ENCODE peak calls at places on chromosomes 3 and 15, in six cellular contexts. One of them, this sample, is unnamed.

GRCh38 chr3:177749836-177750235 is 552.6 kb upstream of the TBL1XR1 start:
- DNase-seq in breast epithelium: no peak
- DNase-seq in heart left ventricle: no peak
- DNase-seq in body of pancreas: no peak
- DNase-seq in transverse colon: no peak
- DNase-seq in uterus: no peak
- DNase-seq in this sample: no peak

GRCh38 chr15:92011611-92012367 is 158.3 kb downstream of the SLCO3A1 start:
- DNase-seq in breast epithelium: no peak
- DNase-seq in heart left ventricle: peak; percentile 61
- DNase-seq in body of pancreas: no peak
- DNase-seq in transverse colon: no peak
- DNase-seq in uterus: no peak
- DNase-seq in this sample: peak; percentile 87

GRCh38 chr3:52395503-52395865 is 49.4 kb downstream of the SEMA3G start:
- DNase-seq in breast epithelium: no peak
- DNase-seq in heart left ventricle: peak; percentile 19
- DNase-seq in body of pancreas: no peak
- DNase-seq in transverse colon: no peak
- DNase-seq in uterus: no peak
- DNase-seq in this sample: no peak

GRCh38 chr3:109346099-109346498 is 8.8 kb upstream of the DPPA4 start:
- DNase-seq in breast epithelium: no peak
- DNase-seq in heart left ventricle: no peak
- DNase-seq in body of pancreas: no peak
- DNase-seq in transverse colon: no peak
- DNase-seq in uterus: no peak
- DNase-seq in this sample: no peak

GRCh38 chr3:13822042-13822441 is 57.8 kb downstream of the WNT7A start:
- DNase-seq in breast epithelium: no peak
- DNase-seq in heart left ventricle: no peak
- DNase-seq in body of pancreas: no peak
- DNase-seq in transverse colon: no peak
- DNase-seq in uterus: no peak
- DNase-seq in this sample: no peak

GRCh38 chr15:25251700-25252390 is 187.0 kb downstream of the UBE3A start:
- DNase-seq in breast epithelium: peak; percentile 11
- DNase-seq in heart left ventricle: peak; percentile 18
- DNase-seq in body of pancreas: no peak
- DNase-seq in transverse colon: peak; percentile 3
- DNase-seq in uterus: peak; percentile 6
- DNase-seq in this sample: no peak

GRCh38 chr3:39497753-39498152 is 30.3 kb downstream of the MOBP start:
- DNase-seq in breast epithelium: no peak
- DNase-seq in heart left ventricle: no peak
- DNase-seq in body of pancreas: no peak
- DNase-seq in transverse colon: no peak
- DNase-seq in uterus: no peak
- DNase-seq in this sample: no peak

GRCh38 chr3:170233532-170233931 is 11.3 kb downstream of the PRKCI start:
- DNase-seq in breast epithelium: no peak
- DNase-seq in heart left ventricle: no peak
- DNase-seq in body of pancreas: no peak
- DNase-seq in transverse colon: peak; percentile 38
- DNase-seq in uterus: no peak
- DNase-seq in this sample: no peak

GRCh38 chr3:101676219-101676764 is 640 bp downstream of the ZBTB11 start:
- DNase-seq in breast epithelium: peak; percentile 88
- DNase-seq in heart left ventricle: peak; percentile 97
- DNase-seq in body of pancreas: peak; percentile 93
- DNase-seq in transverse colon: peak; percentile 96
- DNase-seq in uterus: peak; percentile 93
- DNase-seq in this sample: peak; percentile 96

GRCh38 chr3:42288385-42288784 is 22.4 kb upstream of the CCK start:
- DNase-seq in breast epithelium: no peak
- DNase-seq in heart left ventricle: no peak
- DNase-seq in body of pancreas: no peak
- DNase-seq in transverse colon: no peak
- DNase-seq in uterus: no peak
- DNase-seq in this sample: no peak

GRCh38 chr15:40357723-40358491 is at the start of gene DISP2:
- DNase-seq in breast epithelium: peak; percentile 76
- DNase-seq in heart left ventricle: peak; percentile 91
- DNase-seq in body of pancreas: peak; percentile 87
- DNase-seq in transverse colon: peak; percentile 92
- DNase-seq in uterus: peak; percentile 78
- DNase-seq in this sample: peak; percentile 87

GRCh38 chr3:105836533-105836932 is 32.3 kb downstream of the CBLB start:
- DNase-seq in breast epithelium: no peak
- DNase-seq in heart left ventricle: peak; percentile 30
- DNase-seq in body of pancreas: no peak
- DNase-seq in transverse colon: no peak
- DNase-seq in uterus: no peak
- DNase-seq in this sample: no peak

GRCh38 chr15:29139540-29140459 is 129.8 kb downstream of the NSMCE3 start:
- DNase-seq in breast epithelium: no peak
- DNase-seq in heart left ventricle: no peak
- DNase-seq in body of pancreas: peak; percentile 51
- DNase-seq in transverse colon: peak; percentile 61
- DNase-seq in uterus: no peak
- DNase-seq in this sample: peak; percentile 43

GRCh38 chr15:40217166-40217785 is 21.6 kb upstream of the PAK6 start:
- DNase-seq in breast epithelium: peak; percentile 43
- DNase-seq in heart left ventricle: no peak
- DNase-seq in body of pancreas: peak; percentile 86
- DNase-seq in transverse colon: peak; percentile 55
- DNase-seq in uterus: peak; percentile 38
- DNase-seq in this sample: peak; percentile 43

GRCh38 chr3:127541320-127541719 is 49.2 kb downstream of the TPRA1 start:
- DNase-seq in breast epithelium: no peak
- DNase-seq in heart left ventricle: no peak
- DNase-seq in body of pancreas: no peak
- DNase-seq in transverse colon: no peak
- DNase-seq in uterus: no peak
- DNase-seq in this sample: no peak

GRCh38 chr3:29080967-29081366 is 199.9 kb upstream of the RBMS3 start:
- DNase-seq in breast epithelium: no peak
- DNase-seq in heart left ventricle: no peak
- DNase-seq in body of pancreas: no peak
- DNase-seq in transverse colon: no peak
- DNase-seq in uterus: no peak
- DNase-seq in this sample: no peak

GRCh38 chr15:33194704-33195261 is at the start of gene FMN1:
- DNase-seq in breast epithelium: peak; percentile 92
- DNase-seq in heart left ventricle: peak; percentile 95
- DNase-seq in body of pancreas: peak; percentile 96
- DNase-seq in transverse colon: peak; percentile 93
- DNase-seq in uterus: peak; percentile 88
- DNase-seq in this sample: peak; percentile 90
- TF ChIP-seq POLR2A in breast epithelium: no peak
- TF ChIP-seq POLR2A in heart left ventricle: peak; percentile 43
- TF ChIP-seq POLR2A in body of pancreas: no peak
- TF ChIP-seq POLR2A in transverse colon: peak; percentile 43
- TF ChIP-seq POLR2A in uterus: no peak
- TF ChIP-seq POLR2A in this sample: no peak

GRCh38 chr15:99435138-99435695 is 130.6 kb upstream of the MEF2A start:
- DNase-seq in breast epithelium: peak; percentile 73
- DNase-seq in heart left ventricle: no peak
- DNase-seq in body of pancreas: peak; percentile 45
- DNase-seq in transverse colon: peak; percentile 90
- DNase-seq in uterus: peak; percentile 21
- DNase-seq in this sample: peak; percentile 5
- TF ChIP-seq POLR2A in breast epithelium: no peak
- TF ChIP-seq POLR2A in heart left ventricle: no peak
- TF ChIP-seq POLR2A in body of pancreas: no peak
- TF ChIP-seq POLR2A in transverse colon: peak; percentile 73
- TF ChIP-seq POLR2A in uterus: no peak
- TF ChIP-seq POLR2A in this sample: no peak

DNA sequence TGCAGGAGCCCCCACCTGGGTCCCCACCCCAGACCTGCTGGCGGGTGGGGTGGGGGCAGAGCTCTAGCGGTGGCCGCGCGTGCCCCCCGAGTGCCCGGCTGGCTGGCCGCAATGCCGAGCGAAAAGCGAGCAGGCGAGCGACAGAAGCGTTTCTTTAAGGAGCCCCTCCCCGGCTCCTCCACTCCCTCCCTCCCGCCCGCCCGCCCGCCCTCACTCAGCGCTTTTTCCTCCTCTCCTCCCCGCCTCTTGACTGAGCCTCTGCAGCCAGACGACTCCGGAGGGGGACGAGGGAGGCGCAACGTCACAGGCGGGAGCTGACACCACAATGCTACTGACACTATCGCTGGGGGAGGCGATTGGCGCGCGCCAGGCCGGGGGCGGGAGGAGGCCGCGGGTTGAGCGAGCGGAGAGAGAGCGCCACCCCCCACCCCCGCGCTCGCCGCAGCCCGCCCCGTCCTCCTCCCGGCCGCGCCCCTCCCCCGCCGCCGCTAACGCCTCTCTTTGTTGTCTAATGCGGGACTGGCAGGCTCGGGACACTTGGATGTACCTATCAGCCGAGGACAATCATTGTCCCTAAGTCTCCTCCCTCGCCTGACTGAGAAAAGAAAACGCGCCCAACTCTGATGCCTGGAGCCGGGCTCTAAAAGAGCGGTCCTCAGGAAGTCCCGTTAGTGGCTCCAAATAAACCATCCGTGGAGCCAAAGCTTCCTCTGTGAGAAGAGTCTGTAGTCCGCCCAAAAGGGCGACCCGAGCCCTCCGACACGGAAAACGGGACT is at the start of gene MEX3B:
- DNase-seq in breast epithelium: peak; percentile 92
- DNase-seq in heart left ventricle: peak; percentile 99
- DNase-seq in body of pancreas: peak; percentile 94
- DNase-seq in transverse colon: peak; percentile 92
- DNase-seq in uterus: peak; percentile 97
- DNase-seq in this sample: peak; percentile 95
- TF ChIP-seq POLR2A in breast epithelium: no peak
- TF ChIP-seq POLR2A in heart left ventricle: no peak
- TF ChIP-seq POLR2A in body of pancreas: no peak
- TF ChIP-seq POLR2A in transverse colon: peak; percentile 28
- TF ChIP-seq POLR2A in uterus: peak; percentile 13
- TF ChIP-seq POLR2A in this sample: peak; percentile 8

GRCh38 chr3:125154800-125155269 is 57.7 kb downstream of the SLC12A8 start:
- DNase-seq in breast epithelium: no peak
- DNase-seq in heart left ventricle: no peak
- DNase-seq in body of pancreas: no peak
- DNase-seq in transverse colon: no peak
- DNase-seq in uterus: no peak
- DNase-seq in this sample: no peak
- TF ChIP-seq POLR2A in breast epithelium: no peak
- TF ChIP-seq POLR2A in heart left ventricle: no peak
- TF ChIP-seq POLR2A in body of pancreas: no peak
- TF ChIP-seq POLR2A in transverse colon: no peak
- TF ChIP-seq POLR2A in uterus: no peak
- TF ChIP-seq POLR2A in this sample: no peak

GRCh38 chr15:63044645-63045437 is 2.3 kb downstream of the TPM1 start:
- DNase-seq in breast epithelium: no peak
- DNase-seq in heart left ventricle: peak; percentile 70
- DNase-seq in body of pancreas: no peak
- DNase-seq in transverse colon: no peak
- DNase-seq in uterus: peak; percentile 73
- DNase-seq in this sample: no peak
- TF ChIP-seq POLR2A in breast epithelium: no peak
- TF ChIP-seq POLR2A in heart left ventricle: peak; percentile 72
- TF ChIP-seq POLR2A in body of pancreas: no peak
- TF ChIP-seq POLR2A in transverse colon: peak; percentile 57
- TF ChIP-seq POLR2A in uterus: peak; percentile 27
- TF ChIP-seq POLR2A in this sample: no peak

DNA sequence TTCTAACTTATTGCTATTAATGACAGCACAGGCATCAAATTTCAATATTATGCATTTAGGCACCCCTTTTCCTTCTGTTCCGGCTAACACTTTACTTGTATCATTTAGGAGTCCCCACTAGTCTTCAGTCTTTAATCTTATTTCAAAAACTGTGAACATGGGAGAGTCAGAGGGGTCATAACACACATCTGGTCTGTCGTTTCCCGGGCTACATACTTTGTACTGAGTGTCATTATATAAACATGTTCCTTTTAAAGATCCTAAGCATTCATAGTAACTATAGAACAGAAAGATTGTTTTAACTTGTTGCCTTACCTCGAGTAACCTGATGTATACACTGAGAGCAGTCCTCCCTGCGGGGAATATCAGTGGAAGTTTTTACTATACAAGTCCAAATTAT is 78.1 kb upstream of the VEPH1 start:
- DNase-seq in breast epithelium: no peak
- DNase-seq in heart left ventricle: no peak
- DNase-seq in body of pancreas: no peak
- DNase-seq in transverse colon: no peak
- DNase-seq in uterus: no peak
- DNase-seq in this sample: no peak
- TF ChIP-seq POLR2A in breast epithelium: no peak
- TF ChIP-seq POLR2A in heart left ventricle: no peak
- TF ChIP-seq POLR2A in body of pancreas: no peak
- TF ChIP-seq POLR2A in transverse colon: no peak
- TF ChIP-seq POLR2A in uterus: no peak
- TF ChIP-seq POLR2A in this sample: no peak